ENCODE peak calls at places on chromosomes 6 and 20, in five cellular contexts. One of them, this sample, is unnamed.
A peak's percentile ranks its signal among the peaks of the same experiment; 100 is the strongest.

GRCh38 chr6:32058511-32058963 is 20.3 kb downstream of the CYP21A2 start:
- DNase-seq in left lung: peak; percentile 40
- DNase-seq in CD8-positive, alpha-beta T cell: no peak
- DNase-seq in stomach: no peak
- DNase-seq in A673: no peak
- DNase-seq in this sample: no peak

GRCh38 chr6:157392927-157393666 is 12.1 kb downstream of the ZDHHC14 start:
- DNase-seq in CD8-positive, alpha-beta T cell: no peak
- DNase-seq in A673: no peak
- DNase-seq in stomach: peak; percentile 64
- DNase-seq in left lung: no peak
- DNase-seq in this sample: no peak

GRCh38 chr6:110662468-110663211 is 152.6 kb downstream of the CDK19 start:
- DNase-seq in left lung: no peak
- DNase-seq in A673: no peak
- DNase-seq in stomach: no peak
- DNase-seq in CD8-positive, alpha-beta T cell: no peak
- DNase-seq in this sample: no peak

GRCh38 chr6:2396292-2396691 is 150.9 kb upstream of the GMDS start:
- DNase-seq in CD8-positive, alpha-beta T cell: no peak
- DNase-seq in A673: no peak
- DNase-seq in stomach: no peak
- DNase-seq in left lung: no peak
- DNase-seq in this sample: no peak

GRCh38 chr6:46015119-46015968 is at the start of gene CLIC5:
- DNase-seq in stomach: peak; percentile 38
- DNase-seq in A673: no peak
- DNase-seq in left lung: peak; percentile 85
- DNase-seq in CD8-positive, alpha-beta T cell: no peak
- DNase-seq in this sample: no peak

GRCh38 chr6:153963352-153963751 is 75.7 kb upstream of the OPRM1 start:
- DNase-seq in A673: no peak
- DNase-seq in stomach: no peak
- DNase-seq in left lung: no peak
- DNase-seq in CD8-positive, alpha-beta T cell: no peak
- DNase-seq in this sample: no peak

GRCh38 chr6:106339334-106340029 is 13.9 kb upstream of the ATG5 start:
- DNase-seq in stomach: peak; percentile 54
- DNase-seq in A673: peak; percentile 84
- DNase-seq in left lung: no peak
- DNase-seq in CD8-positive, alpha-beta T cell: no peak
- DNase-seq in this sample: peak; percentile 68

GRCh38 chr6:73388800-73389512 is 5.7 kb upstream of the DDX43 start:
- DNase-seq in left lung: peak; percentile 86
- DNase-seq in stomach: peak; percentile 58
- DNase-seq in CD8-positive, alpha-beta T cell: peak; percentile 38
- DNase-seq in A673: peak; percentile 81
- DNase-seq in this sample: no peak

GRCh38 chr20:49505518-49505917 is 23.1 kb upstream of the KCNB1 start:
- DNase-seq in stomach: no peak
- DNase-seq in left lung: no peak
- DNase-seq in A673: peak; percentile 70
- DNase-seq in CD8-positive, alpha-beta T cell: no peak
- DNase-seq in this sample: no peak

DNA sequence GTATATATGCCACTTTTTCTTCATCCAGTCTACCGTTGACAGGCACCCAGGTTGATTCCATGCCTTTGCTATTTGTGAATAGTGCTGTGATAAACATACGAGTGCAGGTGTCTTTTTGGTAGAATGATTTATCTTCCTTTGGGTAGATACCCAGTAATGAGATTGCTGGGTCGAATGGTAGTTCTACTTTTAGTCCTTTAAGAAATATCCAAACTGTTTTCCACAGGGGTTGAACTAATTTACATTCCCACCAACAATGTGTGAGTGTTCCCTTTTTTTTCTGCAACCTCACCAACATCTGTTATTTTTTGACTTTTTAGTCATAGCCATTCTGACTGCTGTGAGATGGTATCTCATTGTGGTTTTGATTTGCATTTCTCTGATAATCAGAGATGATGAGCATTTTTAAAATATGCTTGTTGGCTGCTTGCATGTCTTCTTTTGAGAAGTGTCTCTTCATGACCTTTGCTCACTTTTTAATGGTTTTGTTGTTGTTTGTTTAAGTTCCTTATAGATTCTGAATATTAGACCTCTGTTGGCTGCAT is 1.9 kb upstream of the ZNF831 start:
- DNase-seq in left lung: no peak
- DNase-seq in CD8-positive, alpha-beta T cell: no peak
- DNase-seq in A673: no peak
- DNase-seq in stomach: no peak
- DNase-seq in this sample: no peak
- TF ChIP-seq CTCF in left lung: no peak
- TF ChIP-seq CTCF in CD8-positive, alpha-beta T cell: no peak
- TF ChIP-seq CTCF in A673: no peak
- TF ChIP-seq CTCF in stomach: no peak
- TF ChIP-seq CTCF in this sample: no peak

GRCh38 chr6:83071023-83071422 is 3.6 kb downstream of the DOP1A start:
- DNase-seq in A673: peak; percentile 46
- DNase-seq in left lung: no peak
- DNase-seq in stomach: no peak
- DNase-seq in CD8-positive, alpha-beta T cell: no peak
- DNase-seq in this sample: no peak

GRCh38 chr6:83067448-83068413 is at the start of gene DOP1A:
- DNase-seq in stomach: peak; percentile 97
- DNase-seq in left lung: peak; percentile 99
- DNase-seq in A673: peak; percentile 98
- DNase-seq in CD8-positive, alpha-beta T cell: peak; percentile 95
- DNase-seq in this sample: peak; percentile 75

GRCh38 chr6:83068628-83069027 is 1.2 kb downstream of the DOP1A start:
- DNase-seq in CD8-positive, alpha-beta T cell: no peak
- DNase-seq in left lung: no peak
- DNase-seq in stomach: no peak
- DNase-seq in A673: no peak
- DNase-seq in this sample: no peak

GRCh38 chr6:83071707-83072106 is 4.2 kb downstream of the DOP1A start:
- DNase-seq in CD8-positive, alpha-beta T cell: no peak
- DNase-seq in A673: no peak
- DNase-seq in left lung: no peak
- DNase-seq in stomach: no peak
- DNase-seq in this sample: no peak

GRCh38 chr6:83069633-83070032 is 2.2 kb downstream of the DOP1A start:
- DNase-seq in A673: no peak
- DNase-seq in left lung: no peak
- DNase-seq in CD8-positive, alpha-beta T cell: no peak
- DNase-seq in stomach: no peak
- DNase-seq in this sample: no peak
- H3K27ac ChIP-seq in A673: peak overlapping the region; percentile 0
- H3K27ac ChIP-seq in left lung: no peak overlapping the region
- H3K27ac ChIP-seq in CD8-positive, alpha-beta T cell: no peak overlapping the region
- H3K27ac ChIP-seq in stomach: no peak overlapping the region
- H3K27ac ChIP-seq in this sample: no peak overlapping the region

GRCh38 chr6:6679633-6680032 is 91.1 kb downstream of the LY86 start:
- DNase-seq in CD8-positive, alpha-beta T cell: no peak
- DNase-seq in A673: no peak
- DNase-seq in left lung: peak; percentile 39
- DNase-seq in stomach: no peak
- DNase-seq in this sample: no peak
- H3K4me1 ChIP-seq in CD8-positive, alpha-beta T cell: peaks cover 7% of the 10 kb centered on the region
- H3K4me1 ChIP-seq in A673: peaks cover 30% of the 10 kb centered on the region
- H3K4me1 ChIP-seq in left lung: peaks cover 6% of the 10 kb centered on the region
- H3K4me1 ChIP-seq in stomach: peaks cover 43% of the 10 kb centered on the region
- H3K4me1 ChIP-seq in this sample: no peaks in the 10 kb centered on the region

GRCh38 chr6:149079456-149079855 is 238.1 kb upstream of the TAB2 start:
- DNase-seq in CD8-positive, alpha-beta T cell: no peak
- DNase-seq in A673: no peak
- DNase-seq in stomach: no peak
- DNase-seq in left lung: no peak
- DNase-seq in this sample: no peak
- TF ChIP-seq CTCF in CD8-positive, alpha-beta T cell: no peak
- TF ChIP-seq CTCF in A673: no peak
- TF ChIP-seq CTCF in stomach: no peak
- TF ChIP-seq CTCF in left lung: no peak
- TF ChIP-seq CTCF in this sample: no peak

GRCh38 chr20:32977281-32978008 is 26.8 kb downstream of the SUN5 start:
- DNase-seq in stomach: no peak
- DNase-seq in A673: no peak
- DNase-seq in left lung: no peak
- DNase-seq in CD8-positive, alpha-beta T cell: no peak
- DNase-seq in this sample: no peak

GRCh38 chr20:32976746-32977145 is 27.5 kb downstream of the SUN5 start:
- DNase-seq in A673: no peak
- DNase-seq in CD8-positive, alpha-beta T cell: no peak
- DNase-seq in stomach: no peak
- DNase-seq in left lung: no peak
- DNase-seq in this sample: peak; percentile 33

GRCh38 chr20:32978009-32978335 is 26.3 kb downstream of the SUN5 start:
- DNase-seq in stomach: no peak
- DNase-seq in A673: no peak
- DNase-seq in CD8-positive, alpha-beta T cell: no peak
- DNase-seq in left lung: no peak
- DNase-seq in this sample: no peak

GRCh38 chr20:32973077-32973717 is 31.0 kb downstream of the SUN5 start:
- DNase-seq in left lung: no peak
- DNase-seq in stomach: no peak
- DNase-seq in CD8-positive, alpha-beta T cell: no peak
- DNase-seq in A673: no peak
- DNase-seq in this sample: no peak

GRCh38 chr20:32975698-32976674 is 28.2 kb downstream of the SUN5 start:
- DNase-seq in CD8-positive, alpha-beta T cell: no peak
- DNase-seq in A673: no peak
- DNase-seq in stomach: no peak
- DNase-seq in left lung: no peak
- DNase-seq in this sample: no peak
- H3K27ac ChIP-seq in CD8-positive, alpha-beta T cell: no peak overlapping the region
- H3K27ac ChIP-seq in A673: no peak overlapping the region
- H3K27ac ChIP-seq in stomach: no peak overlapping the region
- H3K27ac ChIP-seq in left lung: no peak overlapping the region
- H3K27ac ChIP-seq in this sample: no peak overlapping the region

GRCh38 chr6:139313784-139314545 is 22.2 kb upstream of the TXLNB start:
- DNase-seq in left lung: no peak
- DNase-seq in CD8-positive, alpha-beta T cell: no peak
- DNase-seq in stomach: no peak
- DNase-seq in A673: no peak
- DNase-seq in this sample: no peak
- H3K4me1 ChIP-seq in left lung: no peaks in the 10 kb centered on the region
- H3K4me1 ChIP-seq in CD8-positive, alpha-beta T cell: no peaks in the 10 kb centered on the region
- H3K4me1 ChIP-seq in stomach: peaks cover under 1% of the 10 kb centered on the region
- H3K4me1 ChIP-seq in A673: no peaks in the 10 kb centered on the region
- H3K4me1 ChIP-seq in this sample: no peaks in the 10 kb centered on the region

DNA sequence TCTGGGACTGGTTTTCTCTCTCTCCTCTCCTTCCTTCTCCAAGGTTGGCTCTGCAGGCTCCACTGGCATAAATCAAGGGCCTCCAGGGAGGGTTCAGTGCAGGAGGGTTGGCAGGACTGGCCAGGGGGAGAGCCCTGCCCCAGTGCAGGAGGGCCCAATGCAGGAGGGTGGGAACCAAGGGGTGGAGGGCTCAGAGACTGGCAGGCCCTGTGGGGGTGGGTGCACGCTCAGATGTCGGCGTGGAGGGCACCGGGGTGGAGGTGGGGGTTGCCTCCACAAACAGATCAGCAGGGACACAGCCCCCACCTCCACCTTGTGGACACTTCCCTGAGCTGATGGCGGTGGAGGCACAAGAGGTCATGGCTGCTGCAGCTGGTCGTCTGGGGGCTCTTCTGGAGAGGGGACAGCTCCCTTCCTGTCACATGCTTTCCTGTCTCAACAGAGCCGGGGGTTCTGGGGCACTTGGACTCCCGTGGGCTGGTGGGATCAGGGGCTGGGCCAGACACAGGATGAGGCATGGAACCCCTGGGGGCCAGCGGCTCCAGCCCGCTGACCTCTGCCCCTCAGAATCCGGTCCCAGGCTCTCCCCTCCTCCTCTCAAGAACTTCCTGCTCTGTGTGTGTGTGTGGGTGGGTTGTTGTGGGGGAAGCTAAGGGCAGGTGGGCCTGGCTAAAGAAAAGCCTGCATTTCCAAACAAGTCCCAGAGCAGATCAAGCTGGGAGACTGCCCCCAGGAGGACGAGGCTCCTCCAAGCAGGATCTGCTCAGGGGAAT is 2.7 kb upstream of the ABHD16B start:
- DNase-seq in A673: peak; percentile 34
- DNase-seq in stomach: no peak
- DNase-seq in left lung: peak; percentile 74
- DNase-seq in CD8-positive, alpha-beta T cell: no peak
- DNase-seq in this sample: no peak
- TF ChIP-seq CTCF in A673: peak; percentile 33
- TF ChIP-seq CTCF in stomach: no peak
- TF ChIP-seq CTCF in left lung: no peak
- TF ChIP-seq CTCF in CD8-positive, alpha-beta T cell: no peak
- TF ChIP-seq CTCF in this sample: no peak

GRCh38 chr20:63218701-63219446 is 2.9 kb upstream of the YTHDF1 start:
- DNase-seq in A673: no peak
- DNase-seq in stomach: no peak
- DNase-seq in left lung: no peak
- DNase-seq in CD8-positive, alpha-beta T cell: no peak
- DNase-seq in this sample: no peak

GRCh38 chr20:63217706-63218105 is 1.8 kb upstream of the YTHDF1 start:
- DNase-seq in stomach: no peak
- DNase-seq in A673: no peak
- DNase-seq in left lung: no peak
- DNase-seq in CD8-positive, alpha-beta T cell: no peak
- DNase-seq in this sample: no peak

GRCh38 chr20:63215101-63216040 is 560 bp downstream of the YTHDF1 start:
- DNase-seq in left lung: peak; percentile 88
- DNase-seq in CD8-positive, alpha-beta T cell: peak; percentile 8
- DNase-seq in A673: peak; percentile 29
- DNase-seq in stomach: no peak
- DNase-seq in this sample: no peak

GRCh38 chr20:63216041-63216848 is at the start of gene YTHDF1:
- DNase-seq in A673: peak; percentile 97
- DNase-seq in CD8-positive, alpha-beta T cell: peak; percentile 93
- DNase-seq in stomach: peak; percentile 98
- DNase-seq in left lung: peak; percentile 99
- DNase-seq in this sample: peak; percentile 87

GRCh38 chr20:63216849-63217471 is 1.0 kb upstream of the YTHDF1 start:
- DNase-seq in left lung: no peak
- DNase-seq in stomach: no peak
- DNase-seq in A673: no peak
- DNase-seq in CD8-positive, alpha-beta T cell: no peak
- DNase-seq in this sample: no peak
- H3K27ac ChIP-seq in left lung: peak overlapping the region; percentile 84
- H3K27ac ChIP-seq in stomach: peak overlapping the region; percentile 86
- H3K27ac ChIP-seq in A673: peak overlapping the region; percentile 81
- H3K27ac ChIP-seq in CD8-positive, alpha-beta T cell: peak overlapping the region; percentile 73
- H3K27ac ChIP-seq in this sample: peak overlapping the region; percentile 71